ENCODE peak calls at places on chromosomes 7 and 10, in eight cellular contexts. D is fibroblast of pulmonary artery, N is epithelial cell of esophagus, Z is fibroblast of villous mesenchyme, G is HCT116, S is cardiac fibroblast, A is GM13976, B is neural progenitor cell. E is an unnamed sample.
A peak's percentile ranks its signal among the peaks of the same experiment; 100 is the strongest.

GRCh38 chr7:35248576-35249536 is 5.0 kb downstream of the TBX20 start:
- DNase-seq in D (no peak), N (no peak), Z (no peak), G (no peak), S (no peak), A (no peak), B (no peak), E (no peak)

GRCh38 chr7:47816647-47817046 is 131.6 kb downstream of the PKD1L1 start:
- DNase-seq in D (peak; percentile 25), N (peak; percentile 46), Z (no peak), G (no peak), S (peak; percentile 80), A (no peak), B (no peak), E (no peak)

GRCh38 chr10:97882142-97883091 is 32.8 kb downstream of the GOLGA7B start:
- DNase-seq in D (peak; percentile 84), N (peak; percentile 92), Z (peak; percentile 3), G (peak; percentile 90), S (peak; percentile 65), A (no peak), B (no peak), E (no peak)

GRCh38 chr7:644381-645305 is 81.9 kb upstream of the DNAAF5 start:
- DNase-seq in D (no peak), N (no peak), Z (no peak), G (no peak), S (peak; percentile 13), A (no peak), B (no peak), E (no peak)

GRCh38 chr10:129626801-129627434 is 159.9 kb downstream of the MGMT start:
- DNase-seq in D (peak; percentile 20), N (no peak), Z (no peak), G (no peak), S (peak; percentile 7), A (no peak), B (no peak), E (no peak)

GRCh38 chr7:128150223-128150622 is 90.9 kb upstream of the LEP start:
- DNase-seq in D (no peak), N (no peak), Z (no peak), G (no peak), S (no peak), A (no peak), B (no peak), E (no peak)

GRCh38 chr10:5461914-5462840 is 37.2 kb downstream of the CALML5 start:
- DNase-seq in D (peak; percentile 23), N (peak; percentile 51), Z (peak; percentile 30), G (no peak), S (peak; percentile 12), A (no peak), B (no peak), E (no peak)

GRCh38 chr10:43206391-43207235 is 60.3 kb downstream of the RASGEF1A start:
- DNase-seq in D (no peak), N (no peak), Z (no peak), G (no peak), S (no peak), A (no peak), B (no peak), E (no peak)

GRCh38 chr10:110563132-110563531 is 4.4 kb upstream of the SMC3 start:
- DNase-seq in D (no peak), N (no peak), Z (no peak), G (no peak), S (peak; percentile 21), A (no peak), B (no peak), E (no peak)

GRCh38 chr7:94401411-94401810 is 6.7 kb downstream of the COL1A2 start:
- DNase-seq in D (peak; percentile 12), N (no peak), Z (no peak), G (no peak), S (peak; percentile 39), A (no peak), B (no peak), E (no peak)

GRCh38 chr10:23351914-23352313 is 7.3 kb upstream of the C10orf67 start:
- DNase-seq in D (peak; percentile 67), N (peak; percentile 88), Z (peak; percentile 83), G (no peak), S (peak; percentile 69), A (no peak), B (no peak), E (no peak)

GRCh38 chr7:1345796-1346532 is 113.3 kb downstream of the UNCX start:
- DNase-seq in D (no peak), N (no peak), Z (no peak), G (no peak), S (no peak), A (no peak), B (no peak), E (no peak)

GRCh38 chr7:38492010-38492409 is 139.2 kb downstream of the AMPH start:
- DNase-seq in D (no peak), N (no peak), Z (no peak), G (peak; percentile 6), S (no peak), A (no peak), B (no peak), E (no peak)

GRCh38 chr10:110005716-110006115 is 2.1 kb upstream of the ADD3 start:
- DNase-seq in D (peak; percentile 84), N (peak; percentile 33), Z (peak; percentile 93), G (no peak), S (peak; percentile 85), A (no peak), B (peak; percentile 56), E (no peak)

DNA sequence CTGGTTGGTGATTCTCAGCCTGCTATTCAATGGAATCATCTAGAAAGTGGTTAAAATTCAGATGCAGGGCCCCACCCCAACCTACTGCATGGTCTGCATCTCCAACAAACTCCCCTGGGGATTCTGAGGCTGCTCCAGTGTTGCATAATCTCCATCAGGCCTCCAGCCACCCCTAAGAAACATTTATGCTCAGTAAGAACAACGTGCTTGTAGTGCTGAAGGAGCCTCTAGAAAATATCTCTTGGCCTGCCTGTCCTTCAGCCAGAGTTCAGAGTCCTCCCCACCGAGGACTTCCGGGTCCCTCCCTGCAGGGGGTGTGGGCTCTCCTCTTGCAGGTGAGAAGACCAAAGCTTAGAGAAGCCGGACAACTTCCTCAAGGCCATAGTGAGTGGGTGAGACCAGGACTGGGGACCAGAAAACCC is 159.8 kb downstream of the SH3PXD2A start:
- DNase-seq in D (peak; percentile 77), N (no peak), Z (peak; percentile 79), G (no peak), S (peak; percentile 94), A (no peak), B (no peak), E (peak; percentile 47)
- TF ChIP-seq CTCF in D (no peak), N (no peak), Z (no peak), G (no peak), S (no peak), A (no peak), B (no peak), E (no peak)

GRCh38 chr10:72309290-72310240 is 35.8 kb downstream of the DDIT4 start:
- DNase-seq in D (peak; percentile 85), N (no peak), Z (peak; percentile 80), G (no peak), S (peak; percentile 40), A (no peak), B (no peak), E (no peak)

GRCh38 chr10:72303424-72304128 is 29.9 kb downstream of the DDIT4 start:
- DNase-seq in D (no peak), N (no peak), Z (no peak), G (no peak), S (no peak), A (no peak), B (no peak), E (no peak)

GRCh38 chr10:72308320-72308987 is 34.7 kb downstream of the DDIT4 start:
- DNase-seq in D (peak; percentile 98), N (peak; percentile 80), Z (peak; percentile 97), G (peak; percentile 82), S (peak; percentile 96), A (no peak), B (no peak), E (no peak)

GRCh38 chr10:72310241-72310633 is 36.5 kb downstream of the DDIT4 start:
- DNase-seq in D (peak; percentile 54), N (peak; percentile 59), Z (peak; percentile 70), G (no peak), S (peak; percentile 60), A (no peak), B (no peak), E (no peak)

DNA sequence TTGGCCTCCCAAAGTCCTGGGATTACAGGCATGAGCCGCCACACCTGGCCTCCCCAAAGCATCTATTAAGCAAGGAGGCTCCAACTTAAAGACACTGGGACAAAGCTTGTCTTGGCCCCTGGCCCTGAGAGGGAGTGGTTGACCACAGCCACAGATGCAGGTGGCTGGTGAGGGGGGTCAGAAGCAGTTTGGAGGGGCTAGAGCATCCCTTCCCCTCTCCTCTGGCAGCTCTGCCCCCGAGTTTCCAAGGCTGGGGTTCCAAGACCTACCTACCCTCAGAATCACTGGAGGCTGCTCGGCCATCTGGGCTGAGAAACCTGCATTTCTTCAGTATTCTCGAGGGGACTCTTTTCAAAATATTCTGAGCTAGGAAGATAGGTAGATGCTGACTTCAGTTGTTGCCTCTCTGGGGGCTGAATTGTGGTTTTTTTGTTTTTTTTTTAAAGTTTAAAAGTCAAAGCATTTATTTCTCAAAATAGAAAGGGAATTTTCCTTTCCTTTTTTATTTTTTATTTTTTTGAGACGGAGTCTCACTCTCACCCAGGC is 32.6 kb downstream of the DDIT4 start:
- DNase-seq in D (no peak), N (no peak), Z (no peak), G (no peak), S (no peak), A (no peak), B (no peak), E (no peak)
- TF ChIP-seq CTCF in D (no peak), N (no peak), Z (no peak), G (no peak), S (no peak), A (no peak), B (no peak), E (no peak)

GRCh38 chr7:20783716-20784310 is 2.9 kb downstream of the SP8 start:
- DNase-seq in D (no peak), N (peak; percentile 54), Z (no peak), G (no peak), S (no peak), A (no peak), B (peak; percentile 70), E (peak; percentile 39)
- TF ChIP-seq CTCF in D (no peak), N (peak; percentile 21), Z (no peak), G (no peak), S (no peak), A (no peak), B (peak; percentile 22), E (no peak)

GRCh38 chr10:31521432-31521831 is 202.4 kb downstream of the ZEB1 start:
- DNase-seq in D (no peak), N (no peak), Z (no peak), G (no peak), S (no peak), A (no peak), B (no peak), E (no peak)

GRCh38 chr10:31509989-31510388 is 191.0 kb downstream of the ZEB1 start:
- DNase-seq in D (no peak), N (no peak), Z (no peak), G (no peak), S (no peak), A (no peak), B (no peak), E (no peak)

GRCh38 chr10:31515116-31515515 is 196.1 kb downstream of the ZEB1 start:
- DNase-seq in D (no peak), N (no peak), Z (no peak), G (no peak), S (no peak), A (no peak), B (no peak), E (no peak)

GRCh38 chr10:31520982-31521381 is 202.0 kb downstream of the ZEB1 start:
- DNase-seq in D (no peak), N (no peak), Z (no peak), G (no peak), S (no peak), A (no peak), B (no peak), E (no peak)

GRCh38 chr10:31515819-31516402 is 196.9 kb downstream of the ZEB1 start:
- DNase-seq in D (no peak), N (peak; percentile 20), Z (no peak), G (no peak), S (peak; percentile 43), A (no peak), B (no peak), E (no peak)
- TF ChIP-seq CTCF in D (no peak), N (no peak), Z (no peak), G (no peak), S (no peak), A (no peak), B (no peak), E (no peak)

E was measured in GM10248.